ENCODE peak calls at places on chromosomes 13 and 19, in nine cellular contexts. One of them, this sample, is unnamed.

GRCh38 chr13:43551897-43552456 is 234.8 kb downstream of the ENOX1 start:
- DNase-seq in body of pancreas: no peak
- DNase-seq in GM06990: no peak
- DNase-seq in fibroblast of villous mesenchyme: no peak
- DNase-seq in astrocyte of the spinal cord: no peak
- DNase-seq in WERI-Rb-1: no peak
- DNase-seq in cardiac muscle cell: no peak
- DNase-seq in GM12864: no peak
- DNase-seq in lower leg skin: no peak
- DNase-seq in this sample: no peak

GRCh38 chr13:90552702-90553101 is 794.8 kb upstream of the MIR17HG start:
- DNase-seq in GM06990: no peak
- DNase-seq in WERI-Rb-1: no peak
- DNase-seq in fibroblast of villous mesenchyme: no peak
- DNase-seq in astrocyte of the spinal cord: no peak
- DNase-seq in body of pancreas: no peak
- DNase-seq in GM12864: no peak
- DNase-seq in lower leg skin: no peak
- DNase-seq in cardiac muscle cell: no peak
- DNase-seq in this sample: no peak

GRCh38 chr19:2663920-2664571 is 38.4 kb downstream of the GNG7 start:
- DNase-seq in body of pancreas: no peak
- DNase-seq in GM12864: peak
- DNase-seq in fibroblast of villous mesenchyme: no peak
- DNase-seq in astrocyte of the spinal cord: no peak
- DNase-seq in cardiac muscle cell: peak
- DNase-seq in lower leg skin: no peak
- DNase-seq in WERI-Rb-1: peak
- DNase-seq in GM06990: peak
- DNase-seq in this sample: no peak

GRCh38 chr19:38425810-38426466 is at the start of gene RASGRP4:
- DNase-seq in cardiac muscle cell: no peak
- DNase-seq in fibroblast of villous mesenchyme: no peak
- DNase-seq in GM12864: no peak
- DNase-seq in WERI-Rb-1: no peak
- DNase-seq in astrocyte of the spinal cord: no peak
- DNase-seq in GM06990: peak
- DNase-seq in body of pancreas: no peak
- DNase-seq in lower leg skin: no peak
- DNase-seq in this sample: no peak

GRCh38 chr13:51625555-51626345 is 41.5 kb downstream of the WDFY2 start:
- DNase-seq in lower leg skin: no peak
- DNase-seq in astrocyte of the spinal cord: peak
- DNase-seq in cardiac muscle cell: no peak
- DNase-seq in GM06990: no peak
- DNase-seq in fibroblast of villous mesenchyme: no peak
- DNase-seq in body of pancreas: peak
- DNase-seq in GM12864: no peak
- DNase-seq in WERI-Rb-1: no peak
- DNase-seq in this sample: no peak

GRCh38 chr13:34076943-34077703 is 259.2 kb downstream of the RFC3 start:
- DNase-seq in cardiac muscle cell: peak
- DNase-seq in astrocyte of the spinal cord: peak
- DNase-seq in GM06990: no peak
- DNase-seq in WERI-Rb-1: no peak
- DNase-seq in lower leg skin: no peak
- DNase-seq in body of pancreas: no peak
- DNase-seq in fibroblast of villous mesenchyme: peak
- DNase-seq in GM12864: no peak
- DNase-seq in this sample: peak

GRCh38 chr13:75913925-75914324 is 277.8 kb downstream of the LMO7 start:
- DNase-seq in cardiac muscle cell: no peak
- DNase-seq in WERI-Rb-1: no peak
- DNase-seq in lower leg skin: no peak
- DNase-seq in astrocyte of the spinal cord: no peak
- DNase-seq in GM12864: no peak
- DNase-seq in GM06990: no peak
- DNase-seq in body of pancreas: no peak
- DNase-seq in fibroblast of villous mesenchyme: no peak
- DNase-seq in this sample: no peak

GRCh38 chr13:33087091-33087490 is 70.9 kb downstream of the KL start:
- DNase-seq in GM12864: no peak
- DNase-seq in lower leg skin: no peak
- DNase-seq in fibroblast of villous mesenchyme: peak
- DNase-seq in body of pancreas: no peak
- DNase-seq in astrocyte of the spinal cord: peak
- DNase-seq in cardiac muscle cell: no peak
- DNase-seq in WERI-Rb-1: no peak
- DNase-seq in GM06990: no peak
- DNase-seq in this sample: no peak

DNA sequence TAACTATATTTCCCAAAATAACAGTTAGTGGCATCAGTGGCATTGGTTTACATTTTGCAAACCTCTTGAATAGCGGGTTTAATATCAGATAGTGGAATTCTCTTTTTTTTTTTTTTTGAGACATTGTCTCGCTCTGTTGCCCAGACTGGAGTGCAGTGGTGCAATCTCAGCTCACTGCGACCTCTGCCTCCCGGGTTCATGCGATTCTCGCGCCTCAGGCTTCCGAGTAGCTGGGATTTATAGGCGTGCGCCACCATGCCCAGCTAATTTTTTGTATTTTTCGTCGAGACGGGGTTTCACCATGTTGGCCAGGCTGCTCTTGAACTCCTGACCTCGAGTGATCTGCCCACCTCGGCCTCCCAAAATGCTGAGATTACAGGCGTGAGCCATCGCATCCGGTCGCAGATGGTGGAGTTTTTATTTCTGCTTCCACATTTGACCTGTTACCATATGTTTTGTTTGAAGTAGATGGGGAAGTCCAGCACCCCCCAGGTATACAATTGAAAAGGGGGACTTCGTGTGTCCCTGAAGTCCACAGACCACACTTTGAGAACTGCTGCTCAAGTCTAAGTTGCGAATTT is 40.5 kb upstream of the XPO4 start:
- DNase-seq in astrocyte of the spinal cord: no peak
- DNase-seq in cardiac muscle cell: no peak
- DNase-seq in GM06990: no peak
- DNase-seq in GM12864: no peak
- DNase-seq in lower leg skin: no peak
- DNase-seq in fibroblast of villous mesenchyme: peak
- DNase-seq in WERI-Rb-1: no peak
- DNase-seq in body of pancreas: no peak
- DNase-seq in this sample: no peak
- TF ChIP-seq CTCF in astrocyte of the spinal cord: no peak
- TF ChIP-seq CTCF in cardiac muscle cell: no peak
- TF ChIP-seq CTCF in GM06990: no peak
- TF ChIP-seq CTCF in GM12864: no peak
- TF ChIP-seq CTCF in lower leg skin: no peak
- TF ChIP-seq CTCF in fibroblast of villous mesenchyme: no peak
- TF ChIP-seq CTCF in WERI-Rb-1: no peak
- TF ChIP-seq CTCF in body of pancreas: no peak
- TF ChIP-seq CTCF in this sample: no peak

DNA sequence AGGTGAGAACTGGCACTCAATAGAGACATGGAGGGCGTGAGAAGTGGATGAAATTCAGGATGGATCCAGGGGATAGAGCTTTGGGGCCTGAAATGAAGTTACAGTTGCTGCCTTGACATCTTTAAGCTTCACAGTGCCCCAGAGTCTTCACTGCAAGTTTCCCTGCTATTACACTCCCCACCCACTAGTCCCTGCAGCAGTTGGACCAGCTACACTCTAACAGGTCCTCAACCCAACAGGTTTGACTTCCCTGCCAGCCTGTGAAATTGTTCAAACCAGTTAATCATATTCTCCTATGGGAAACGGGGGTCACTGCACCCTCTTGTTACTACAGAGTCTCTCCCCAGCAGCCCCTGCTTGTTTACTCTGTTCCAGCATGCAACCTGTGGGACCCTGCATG is 314.0 kb downstream of the OLFM4 start:
- DNase-seq in WERI-Rb-1: no peak
- DNase-seq in body of pancreas: no peak
- DNase-seq in astrocyte of the spinal cord: no peak
- DNase-seq in lower leg skin: no peak
- DNase-seq in GM12864: no peak
- DNase-seq in cardiac muscle cell: no peak
- DNase-seq in fibroblast of villous mesenchyme: no peak
- DNase-seq in GM06990: no peak
- DNase-seq in this sample: no peak
- TF ChIP-seq CTCF in WERI-Rb-1: no peak
- TF ChIP-seq CTCF in body of pancreas: no peak
- TF ChIP-seq CTCF in astrocyte of the spinal cord: no peak
- TF ChIP-seq CTCF in lower leg skin: no peak
- TF ChIP-seq CTCF in GM12864: no peak
- TF ChIP-seq CTCF in cardiac muscle cell: no peak
- TF ChIP-seq CTCF in fibroblast of villous mesenchyme: no peak
- TF ChIP-seq CTCF in GM06990: no peak
- TF ChIP-seq CTCF in this sample: no peak

GRCh38 chr19:14528419-14529253 is 758 bp upstream of the TECR start:
- DNase-seq in lower leg skin: no peak
- DNase-seq in astrocyte of the spinal cord: no peak
- DNase-seq in fibroblast of villous mesenchyme: peak
- DNase-seq in GM06990: no peak
- DNase-seq in cardiac muscle cell: no peak
- DNase-seq in WERI-Rb-1: no peak
- DNase-seq in GM12864: no peak
- DNase-seq in body of pancreas: no peak
- DNase-seq in this sample: no peak

GRCh38 chr19:14530505-14530904 is 1.1 kb downstream of the TECR start:
- DNase-seq in fibroblast of villous mesenchyme: no peak
- DNase-seq in GM06990: no peak
- DNase-seq in lower leg skin: no peak
- DNase-seq in astrocyte of the spinal cord: no peak
- DNase-seq in cardiac muscle cell: no peak
- DNase-seq in WERI-Rb-1: no peak
- DNase-seq in GM12864: no peak
- DNase-seq in body of pancreas: no peak
- DNase-seq in this sample: no peak

GRCh38 chr19:14530005-14530348 is 583 bp downstream of the TECR start:
- DNase-seq in WERI-Rb-1: no peak
- DNase-seq in cardiac muscle cell: no peak
- DNase-seq in GM12864: no peak
- DNase-seq in astrocyte of the spinal cord: no peak
- DNase-seq in lower leg skin: no peak
- DNase-seq in body of pancreas: no peak
- DNase-seq in GM06990: no peak
- DNase-seq in fibroblast of villous mesenchyme: peak
- DNase-seq in this sample: no peak

GRCh38 chr19:14526423-14526822 is 3.0 kb upstream of the TECR start:
- DNase-seq in GM12864: no peak
- DNase-seq in GM06990: no peak
- DNase-seq in WERI-Rb-1: no peak
- DNase-seq in astrocyte of the spinal cord: no peak
- DNase-seq in fibroblast of villous mesenchyme: no peak
- DNase-seq in cardiac muscle cell: no peak
- DNase-seq in lower leg skin: no peak
- DNase-seq in body of pancreas: no peak
- DNase-seq in this sample: no peak

DNA sequence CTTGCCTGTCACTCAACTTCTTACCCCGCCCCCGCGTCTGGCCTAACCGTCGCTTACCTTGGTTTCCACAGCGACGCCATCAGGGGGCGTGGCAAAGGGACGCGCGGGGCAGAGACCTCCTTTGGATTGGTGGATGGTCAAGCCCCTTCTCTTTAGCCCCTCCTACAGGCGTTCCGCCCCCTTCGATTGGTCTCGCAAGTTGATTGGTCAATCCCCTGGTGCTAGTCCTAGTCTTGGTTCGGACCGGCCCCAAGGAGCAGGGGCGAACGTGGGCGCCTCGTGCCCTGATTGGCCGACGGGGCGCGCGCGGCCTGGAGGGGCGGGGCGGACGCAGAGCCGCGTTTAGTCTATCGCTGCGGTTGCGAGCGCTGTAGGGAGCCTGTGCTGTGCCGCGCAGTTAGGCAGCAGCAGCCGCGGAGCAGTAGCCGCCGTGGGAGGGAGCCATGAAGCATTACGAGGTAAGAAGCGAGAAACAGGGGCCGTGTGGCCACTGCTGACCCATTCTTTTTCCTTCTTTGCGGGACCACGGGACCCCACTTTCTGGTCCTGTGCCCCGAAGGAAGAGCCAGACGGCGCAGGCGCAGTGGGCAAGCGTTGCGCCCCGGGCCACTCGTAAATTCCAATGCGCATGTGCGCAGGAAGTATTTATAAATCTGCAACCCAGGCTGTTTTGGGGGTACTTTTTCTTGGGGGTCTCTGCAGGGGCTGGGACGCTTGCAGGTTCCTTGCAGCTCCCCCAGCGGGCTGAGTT is at the start of gene TECR:
- DNase-seq in cardiac muscle cell: peak
- DNase-seq in astrocyte of the spinal cord: peak
- DNase-seq in fibroblast of villous mesenchyme: peak
- DNase-seq in GM06990: peak
- DNase-seq in body of pancreas: peak
- DNase-seq in lower leg skin: peak
- DNase-seq in WERI-Rb-1: peak
- DNase-seq in GM12864: peak
- DNase-seq in this sample: peak
- TF ChIP-seq CTCF in cardiac muscle cell: no peak
- TF ChIP-seq CTCF in astrocyte of the spinal cord: no peak
- TF ChIP-seq CTCF in fibroblast of villous mesenchyme: no peak
- TF ChIP-seq CTCF in GM06990: no peak
- TF ChIP-seq CTCF in body of pancreas: no peak
- TF ChIP-seq CTCF in lower leg skin: no peak
- TF ChIP-seq CTCF in WERI-Rb-1: no peak
- TF ChIP-seq CTCF in GM12864: no peak
- TF ChIP-seq CTCF in this sample: no peak

DNA sequence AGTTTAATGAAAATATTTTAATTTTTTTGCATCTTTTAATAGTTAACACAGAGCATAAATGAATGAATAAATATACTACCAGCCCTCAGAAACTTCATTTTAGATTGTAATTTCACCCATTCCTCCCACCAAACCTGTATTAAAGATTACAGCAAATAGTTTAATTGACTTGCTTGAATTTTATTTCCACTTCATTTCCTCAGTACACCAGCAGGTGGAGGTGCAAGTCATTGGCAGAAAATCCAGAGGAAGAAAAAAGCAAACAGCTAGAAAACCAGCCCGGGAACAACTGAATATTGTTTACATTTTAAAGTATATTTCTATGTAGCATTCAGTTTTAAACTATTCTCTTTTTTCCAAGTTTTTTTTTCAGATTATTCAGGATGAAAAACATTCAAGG is 177.8 kb downstream of the OLFM4 start:
- DNase-seq in WERI-Rb-1: no peak
- DNase-seq in astrocyte of the spinal cord: no peak
- DNase-seq in body of pancreas: no peak
- DNase-seq in GM12864: no peak
- DNase-seq in fibroblast of villous mesenchyme: no peak
- DNase-seq in GM06990: no peak
- DNase-seq in lower leg skin: no peak
- DNase-seq in cardiac muscle cell: peak
- DNase-seq in this sample: no peak
- TF ChIP-seq CTCF in WERI-Rb-1: peak
- TF ChIP-seq CTCF in astrocyte of the spinal cord: peak
- TF ChIP-seq CTCF in body of pancreas: no peak
- TF ChIP-seq CTCF in GM12864: peak
- TF ChIP-seq CTCF in fibroblast of villous mesenchyme: peak
- TF ChIP-seq CTCF in GM06990: peak
- TF ChIP-seq CTCF in lower leg skin: no peak
- TF ChIP-seq CTCF in cardiac muscle cell: peak
- TF ChIP-seq CTCF in this sample: no peak

GRCh38 chr13:45473627-45474026 is 8.9 kb downstream of the COG3 start:
- DNase-seq in cardiac muscle cell: peak
- DNase-seq in fibroblast of villous mesenchyme: no peak
- DNase-seq in body of pancreas: no peak
- DNase-seq in GM06990: no peak
- DNase-seq in astrocyte of the spinal cord: no peak
- DNase-seq in WERI-Rb-1: peak
- DNase-seq in GM12864: no peak
- DNase-seq in lower leg skin: no peak
- DNase-seq in this sample: no peak
- TF ChIP-seq CTCF in cardiac muscle cell: no peak
- TF ChIP-seq CTCF in fibroblast of villous mesenchyme: peak
- TF ChIP-seq CTCF in body of pancreas: no peak
- TF ChIP-seq CTCF in GM06990: peak
- TF ChIP-seq CTCF in astrocyte of the spinal cord: peak
- TF ChIP-seq CTCF in WERI-Rb-1: peak
- TF ChIP-seq CTCF in GM12864: peak
- TF ChIP-seq CTCF in lower leg skin: no peak
- TF ChIP-seq CTCF in this sample: no peak